ENCODE peak calls at places on chromosome 6, in five cellular contexts. One of them, this sample, is unnamed.

GRCh38 chr6:17869010-17869752 is 118.3 kb downstream of the KIF13A start:
- DNase-seq in WERI-Rb-1: peak; percentile 37
- DNase-seq in Caco-2: no peak
- DNase-seq in type B pancreatic cell: no peak
- DNase-seq in neural crest cell: no peak
- DNase-seq in this sample: no peak

GRCh38 chr6:105862936-105863603 is 223.1 kb upstream of the PRDM1 start:
- DNase-seq in type B pancreatic cell: no peak
- DNase-seq in WERI-Rb-1: no peak
- DNase-seq in neural crest cell: no peak
- DNase-seq in Caco-2: no peak
- DNase-seq in this sample: no peak

GRCh38 chr6:158752613-158753012 is 66.6 kb downstream of the EZR start:
- DNase-seq in neural crest cell: no peak
- DNase-seq in type B pancreatic cell: no peak
- DNase-seq in Caco-2: no peak
- DNase-seq in WERI-Rb-1: peak; percentile 44
- DNase-seq in this sample: no peak

GRCh38 chr6:1618305-1619105 is 8.8 kb downstream of the FOXC1 start:
- DNase-seq in type B pancreatic cell: no peak
- DNase-seq in Caco-2: no peak
- DNase-seq in neural crest cell: no peak
- DNase-seq in WERI-Rb-1: no peak
- DNase-seq in this sample: no peak

GRCh38 chr6:81638366-81638765 is 114.1 kb downstream of the TENT5A start:
- DNase-seq in type B pancreatic cell: no peak
- DNase-seq in Caco-2: no peak
- DNase-seq in neural crest cell: no peak
- DNase-seq in WERI-Rb-1: no peak
- DNase-seq in this sample: no peak

GRCh38 chr6:10567256-10568041 is 46.3 kb downstream of the GCNT2 start:
- DNase-seq in Caco-2: peak; percentile 78
- DNase-seq in neural crest cell: no peak
- DNase-seq in WERI-Rb-1: no peak
- DNase-seq in type B pancreatic cell: no peak
- DNase-seq in this sample: no peak

GRCh38 chr6:148251286-148251685 is 91.4 kb upstream of the SASH1 start:
- DNase-seq in Caco-2: peak; percentile 21
- DNase-seq in WERI-Rb-1: no peak
- DNase-seq in neural crest cell: no peak
- DNase-seq in type B pancreatic cell: no peak
- DNase-seq in this sample: no peak

GRCh38 chr6:112384511-112384910 is 37.4 kb downstream of the RFPL4B start:
- DNase-seq in neural crest cell: no peak
- DNase-seq in WERI-Rb-1: no peak
- DNase-seq in Caco-2: no peak
- DNase-seq in type B pancreatic cell: no peak
- DNase-seq in this sample: no peak

GRCh38 chr6:74757788-74758187 is 448.1 kb downstream of the COL12A1 start:
- DNase-seq in WERI-Rb-1: no peak
- DNase-seq in neural crest cell: no peak
- DNase-seq in Caco-2: no peak
- DNase-seq in type B pancreatic cell: no peak
- DNase-seq in this sample: no peak

GRCh38 chr6:140663772-140664171 is 1289.3 kb upstream of the CITED2 start:
- DNase-seq in WERI-Rb-1: no peak
- DNase-seq in neural crest cell: no peak
- DNase-seq in type B pancreatic cell: no peak
- DNase-seq in Caco-2: no peak
- DNase-seq in this sample: no peak

GRCh38 chr6:39366875-39367618 is 44.5 kb upstream of the KCNK16 start:
- DNase-seq in type B pancreatic cell: no peak
- DNase-seq in WERI-Rb-1: no peak
- DNase-seq in Caco-2: no peak
- DNase-seq in neural crest cell: no peak
- DNase-seq in this sample: no peak

GRCh38 chr6:117317261-117317660 is 51.9 kb downstream of the VGLL2 start:
- DNase-seq in Caco-2: peak; percentile 6
- DNase-seq in neural crest cell: no peak
- DNase-seq in WERI-Rb-1: no peak
- DNase-seq in type B pancreatic cell: no peak
- DNase-seq in this sample: no peak
- TF ChIP-seq CTCF in Caco-2: peak; percentile 42
- TF ChIP-seq CTCF in neural crest cell: peak; percentile 65
- TF ChIP-seq CTCF in WERI-Rb-1: peak; percentile 14
- TF ChIP-seq CTCF in type B pancreatic cell: peak; percentile 66
- TF ChIP-seq CTCF in this sample: peak; percentile 41

GRCh38 chr6:169866140-169866534 is 114.7 kb downstream of the ERMARD start:
- DNase-seq in neural crest cell: no peak
- DNase-seq in WERI-Rb-1: no peak
- DNase-seq in type B pancreatic cell: peak; percentile 50
- DNase-seq in Caco-2: no peak
- DNase-seq in this sample: peak; percentile 79

GRCh38 chr6:169867751-169868191 is 116.3 kb downstream of the ERMARD start:
- DNase-seq in WERI-Rb-1: no peak
- DNase-seq in neural crest cell: no peak
- DNase-seq in Caco-2: no peak
- DNase-seq in type B pancreatic cell: peak; percentile 62
- DNase-seq in this sample: peak; percentile 81

GRCh38 chr6:169869301-169869700 is 117.9 kb downstream of the ERMARD start:
- DNase-seq in WERI-Rb-1: no peak
- DNase-seq in neural crest cell: no peak
- DNase-seq in Caco-2: no peak
- DNase-seq in type B pancreatic cell: peak; percentile 39
- DNase-seq in this sample: peak; percentile 74

GRCh38 chr6:169866668-169867521 is 115.5 kb downstream of the ERMARD start:
- DNase-seq in WERI-Rb-1: no peak
- DNase-seq in neural crest cell: no peak
- DNase-seq in Caco-2: no peak
- DNase-seq in type B pancreatic cell: peak; percentile 36
- DNase-seq in this sample: peak; percentile 44

DNA sequence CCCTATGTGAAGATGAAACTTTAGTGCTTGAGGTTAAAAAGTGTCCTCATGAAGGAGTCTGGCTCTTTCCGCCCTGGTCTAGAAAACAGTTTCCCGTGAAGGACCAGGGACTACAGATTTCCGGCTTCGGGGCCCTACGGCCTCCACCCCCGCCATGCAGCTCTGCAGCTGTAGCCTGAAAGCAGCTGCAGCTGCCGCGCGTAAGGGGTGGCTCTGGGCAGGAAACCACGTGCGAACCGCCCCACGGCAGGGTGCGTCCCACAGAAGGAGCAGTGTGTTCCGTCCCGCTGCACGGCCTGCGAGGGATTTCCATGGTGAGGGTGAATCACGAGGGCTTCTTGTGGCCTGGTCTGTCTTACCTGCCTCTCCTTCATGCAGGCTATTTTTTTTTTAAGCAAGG is 117.0 kb downstream of the ERMARD start:
- DNase-seq in Caco-2: no peak
- DNase-seq in neural crest cell: no peak
- DNase-seq in WERI-Rb-1: no peak
- DNase-seq in type B pancreatic cell: peak; percentile 57
- DNase-seq in this sample: peak; percentile 81
- TF ChIP-seq CTCF in Caco-2: no peak
- TF ChIP-seq CTCF in neural crest cell: no peak
- TF ChIP-seq CTCF in WERI-Rb-1: no peak
- TF ChIP-seq CTCF in type B pancreatic cell: no peak
- TF ChIP-seq CTCF in this sample: no peak

DNA sequence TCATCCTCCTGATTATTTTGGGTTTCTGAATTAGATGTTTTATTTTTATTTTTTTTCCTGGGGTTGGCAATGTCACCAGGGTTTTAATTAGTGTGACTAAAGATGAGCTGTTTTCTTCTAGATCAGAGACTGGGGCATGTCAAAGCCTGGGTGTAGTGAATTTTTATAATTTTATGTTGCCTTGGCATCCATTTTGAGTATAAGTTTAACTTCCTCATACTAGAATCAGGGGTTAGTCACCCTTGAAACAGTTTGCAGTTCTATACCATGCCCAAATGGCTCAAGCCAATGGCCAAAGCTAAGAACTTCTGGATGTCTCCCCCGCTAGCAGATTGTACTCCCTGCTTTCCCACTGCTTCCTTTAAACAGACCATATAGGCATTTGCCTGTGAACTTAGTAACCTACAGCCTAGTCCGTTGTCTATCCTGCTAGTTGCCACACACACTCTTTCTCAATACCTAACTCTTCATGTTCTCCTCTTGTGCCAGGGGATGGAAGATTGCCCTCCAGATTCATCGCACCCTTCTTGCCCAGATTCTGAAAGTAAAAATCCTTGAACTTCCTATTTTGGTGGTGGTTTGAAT is 54.5 kb downstream of the KIAA0408 start:
- DNase-seq in type B pancreatic cell: no peak
- DNase-seq in neural crest cell: no peak
- DNase-seq in WERI-Rb-1: no peak
- DNase-seq in Caco-2: no peak
- DNase-seq in this sample: no peak
- TF ChIP-seq CTCF in type B pancreatic cell: no peak
- TF ChIP-seq CTCF in neural crest cell: no peak
- TF ChIP-seq CTCF in WERI-Rb-1: no peak
- TF ChIP-seq CTCF in Caco-2: no peak
- TF ChIP-seq CTCF in this sample: no peak

DNA sequence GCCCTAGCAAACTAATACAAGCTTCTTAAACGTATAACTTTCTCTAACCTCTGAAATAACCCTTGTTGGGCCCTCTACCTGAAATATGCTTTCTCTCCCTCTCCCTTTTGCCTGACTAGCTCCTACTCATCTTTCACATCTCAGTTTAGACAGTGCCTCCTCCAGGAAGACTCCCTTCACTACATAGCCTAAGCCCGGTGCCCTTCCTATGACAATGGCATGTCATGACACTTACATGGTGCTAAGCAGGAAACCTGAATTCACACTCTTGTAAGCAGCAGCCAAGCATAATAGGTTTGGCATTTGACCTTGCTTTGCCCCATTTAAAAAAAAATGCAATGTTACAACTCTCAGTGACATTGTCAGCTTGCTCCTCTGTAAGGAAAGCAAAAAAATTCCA is 33.1 kb upstream of the FBXL4 start:
- DNase-seq in WERI-Rb-1: no peak
- DNase-seq in neural crest cell: no peak
- DNase-seq in Caco-2: no peak
- DNase-seq in type B pancreatic cell: no peak
- DNase-seq in this sample: no peak
- TF ChIP-seq CTCF in WERI-Rb-1: peak; percentile 25
- TF ChIP-seq CTCF in neural crest cell: no peak
- TF ChIP-seq CTCF in Caco-2: no peak
- TF ChIP-seq CTCF in type B pancreatic cell: no peak
- TF ChIP-seq CTCF in this sample: no peak

GRCh38 chr6:25831532-25832306 is at the start of gene SLC17A1:
- DNase-seq in type B pancreatic cell: no peak
- DNase-seq in Caco-2: no peak
- DNase-seq in WERI-Rb-1: no peak
- DNase-seq in neural crest cell: no peak
- DNase-seq in this sample: no peak
- TF ChIP-seq CTCF in type B pancreatic cell: no peak
- TF ChIP-seq CTCF in Caco-2: no peak
- TF ChIP-seq CTCF in WERI-Rb-1: no peak
- TF ChIP-seq CTCF in neural crest cell: no peak
- TF ChIP-seq CTCF in this sample: no peak

GRCh38 chr6:30670760-30671527 is 1.9 kb downstream of the DHX16 start:
- DNase-seq in Caco-2: no peak
- DNase-seq in neural crest cell: no peak
- DNase-seq in type B pancreatic cell: no peak
- DNase-seq in WERI-Rb-1: no peak
- DNase-seq in this sample: no peak
- TF ChIP-seq CTCF in Caco-2: peak; percentile 22
- TF ChIP-seq CTCF in neural crest cell: peak; percentile 43
- TF ChIP-seq CTCF in type B pancreatic cell: peak; percentile 57
- TF ChIP-seq CTCF in WERI-Rb-1: peak; percentile 43
- TF ChIP-seq CTCF in this sample: peak; percentile 22

DNA sequence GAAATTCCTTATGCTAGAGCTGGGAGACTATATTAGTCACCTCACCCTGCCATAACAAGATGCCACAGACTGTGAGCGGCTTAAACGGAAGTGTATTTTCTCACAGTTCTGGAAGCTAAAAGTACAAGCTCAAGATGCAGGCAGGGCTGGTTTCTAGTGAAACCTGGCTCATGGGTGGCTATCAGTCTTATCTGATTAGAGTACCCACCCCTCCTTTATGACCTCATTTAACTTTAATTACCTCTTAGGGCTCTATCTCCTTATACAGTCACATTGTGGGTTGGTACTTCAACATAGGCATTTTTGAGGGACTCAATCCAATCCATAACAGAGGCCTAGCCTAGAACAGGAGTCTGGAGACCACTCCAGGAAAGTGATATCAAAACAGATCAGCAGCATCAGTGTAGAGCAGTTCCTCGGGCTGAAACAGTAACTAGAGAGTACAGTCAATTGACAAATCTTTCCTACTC is 2.3 kb upstream of the SNRNP48 start:
- DNase-seq in Caco-2: peak; percentile 13
- DNase-seq in type B pancreatic cell: no peak
- DNase-seq in neural crest cell: no peak
- DNase-seq in WERI-Rb-1: no peak
- DNase-seq in this sample: no peak
- TF ChIP-seq CTCF in Caco-2: no peak
- TF ChIP-seq CTCF in type B pancreatic cell: no peak
- TF ChIP-seq CTCF in neural crest cell: no peak
- TF ChIP-seq CTCF in WERI-Rb-1: no peak
- TF ChIP-seq CTCF in this sample: no peak